ENCODE peak calls at places on chromosome 3, in four cellular contexts. One of them, this sample, is unnamed.

GRCh38 chr3:134869153-134869726 is 74.2 kb downstream of the EPHB1 start:
- DNase-seq in endothelial cell: no peak
- DNase-seq in NCI-H446 treated with DMSO at 0.1 percent for 48 hours: no peak
- DNase-seq in naive thymus-derived CD4-positive, alpha-beta T cell: no peak
- DNase-seq in this sample: no peak

GRCh38 chr3:28348286-28348636 is 260 bp upstream of the ZCWPW2 start:
- DNase-seq in endothelial cell: no peak
- DNase-seq in NCI-H446 treated with DMSO at 0.1 percent for 48 hours: no peak
- DNase-seq in naive thymus-derived CD4-positive, alpha-beta T cell: no peak
- DNase-seq in this sample: no peak

GRCh38 chr3:191350389-191351090 is 20.2 kb upstream of the UTS2B start:
- DNase-seq in endothelial cell: no peak
- DNase-seq in NCI-H446 treated with DMSO at 0.1 percent for 48 hours: no peak
- DNase-seq in naive thymus-derived CD4-positive, alpha-beta T cell: no peak
- DNase-seq in this sample: no peak

GRCh38 chr3:13022348-13023250 is 50.6 kb downstream of the IQSEC1 start:
- DNase-seq in endothelial cell: no peak
- DNase-seq in NCI-H446 treated with DMSO at 0.1 percent for 48 hours: peak; percentile 45
- DNase-seq in naive thymus-derived CD4-positive, alpha-beta T cell: no peak
- DNase-seq in this sample: no peak

GRCh38 chr3:162139841-162140240 is 643.2 kb downstream of the OTOL1 start:
- DNase-seq in endothelial cell: no peak
- DNase-seq in NCI-H446 treated with DMSO at 0.1 percent for 48 hours: no peak
- DNase-seq in naive thymus-derived CD4-positive, alpha-beta T cell: no peak
- DNase-seq in this sample: no peak

GRCh38 chr3:134373942-134374790 is at the start of gene AMOTL2:
- DNase-seq in endothelial cell: peak; percentile 87
- DNase-seq in NCI-H446 treated with DMSO at 0.1 percent for 48 hours: peak; percentile 70
- DNase-seq in naive thymus-derived CD4-positive, alpha-beta T cell: no peak
- DNase-seq in this sample: no peak

GRCh38 chr3:79564192-79564591 is 203.6 kb downstream of the ROBO1 start:
- DNase-seq in endothelial cell: no peak
- DNase-seq in NCI-H446 treated with DMSO at 0.1 percent for 48 hours: no peak
- DNase-seq in naive thymus-derived CD4-positive, alpha-beta T cell: no peak
- DNase-seq in this sample: no peak

GRCh38 chr3:36132214-36132613 is 248.1 kb upstream of the STAC start:
- DNase-seq in endothelial cell: no peak
- DNase-seq in NCI-H446 treated with DMSO at 0.1 percent for 48 hours: no peak
- DNase-seq in naive thymus-derived CD4-positive, alpha-beta T cell: no peak
- DNase-seq in this sample: no peak

GRCh38 chr3:192802957-192803899 is 75.9 kb upstream of the FGF12 start:
- DNase-seq in endothelial cell: no peak
- DNase-seq in NCI-H446 treated with DMSO at 0.1 percent for 48 hours: peak; percentile 42
- DNase-seq in naive thymus-derived CD4-positive, alpha-beta T cell: no peak
- DNase-seq in this sample: no peak

GRCh38 chr3:72329354-72329753 is 518.9 kb downstream of the SHQ1 start:
- DNase-seq in endothelial cell: no peak
- DNase-seq in NCI-H446 treated with DMSO at 0.1 percent for 48 hours: no peak
- DNase-seq in naive thymus-derived CD4-positive, alpha-beta T cell: no peak
- DNase-seq in this sample: no peak

GRCh38 chr3:135753506-135753905 is 212.0 kb upstream of the PPP2R3A start:
- DNase-seq in endothelial cell: no peak
- DNase-seq in NCI-H446 treated with DMSO at 0.1 percent for 48 hours: no peak
- DNase-seq in naive thymus-derived CD4-positive, alpha-beta T cell: no peak
- DNase-seq in this sample: no peak

GRCh38 chr3:15750879-15751278 is 46.9 kb downstream of the ANKRD28 start:
- DNase-seq in endothelial cell: no peak
- DNase-seq in NCI-H446 treated with DMSO at 0.1 percent for 48 hours: no peak
- DNase-seq in naive thymus-derived CD4-positive, alpha-beta T cell: no peak
- DNase-seq in this sample: no peak

GRCh38 chr3:122988507-122988906 is 39.1 kb downstream of the SEMA5B start:
- DNase-seq in endothelial cell: no peak
- DNase-seq in NCI-H446 treated with DMSO at 0.1 percent for 48 hours: no peak
- DNase-seq in naive thymus-derived CD4-positive, alpha-beta T cell: no peak
- DNase-seq in this sample: no peak

GRCh38 chr3:12342151-12342550 is 53.3 kb downstream of the PPARG start:
- DNase-seq in endothelial cell: no peak
- DNase-seq in NCI-H446 treated with DMSO at 0.1 percent for 48 hours: no peak
- DNase-seq in naive thymus-derived CD4-positive, alpha-beta T cell: no peak
- DNase-seq in this sample: no peak

GRCh38 chr3:35295875-35296274 is 343.4 kb upstream of the ARPP21 start:
- DNase-seq in endothelial cell: no peak
- DNase-seq in NCI-H446 treated with DMSO at 0.1 percent for 48 hours: no peak
- DNase-seq in naive thymus-derived CD4-positive, alpha-beta T cell: no peak
- DNase-seq in this sample: no peak

GRCh38 chr3:151091685-151092352 is 6.4 kb downstream of the MED12L start:
- DNase-seq in endothelial cell: no peak
- DNase-seq in NCI-H446 treated with DMSO at 0.1 percent for 48 hours: no peak
- DNase-seq in naive thymus-derived CD4-positive, alpha-beta T cell: no peak
- DNase-seq in this sample: no peak

GRCh38 chr3:13484861-13485590 is 4.9 kb downstream of the HDAC11 start:
- DNase-seq in endothelial cell: no peak
- DNase-seq in NCI-H446 treated with DMSO at 0.1 percent for 48 hours: no peak
- DNase-seq in naive thymus-derived CD4-positive, alpha-beta T cell: no peak
- DNase-seq in this sample: no peak

GRCh38 chr3:99938270-99938955 is 120.8 kb downstream of the CMSS1 start:
- DNase-seq in endothelial cell: no peak
- DNase-seq in NCI-H446 treated with DMSO at 0.1 percent for 48 hours: peak; percentile 11
- DNase-seq in naive thymus-derived CD4-positive, alpha-beta T cell: no peak
- DNase-seq in this sample: no peak

GRCh38 chr3:45981321-45982038 is 14.1 kb downstream of the FYCO1 start:
- DNase-seq in endothelial cell: no peak
- DNase-seq in NCI-H446 treated with DMSO at 0.1 percent for 48 hours: no peak
- DNase-seq in naive thymus-derived CD4-positive, alpha-beta T cell: no peak
- DNase-seq in this sample: no peak

GRCh38 chr3:9736831-9737230 is 5.3 kb downstream of the BRPF1 start:
- DNase-seq in endothelial cell: no peak
- DNase-seq in NCI-H446 treated with DMSO at 0.1 percent for 48 hours: no peak
- DNase-seq in naive thymus-derived CD4-positive, alpha-beta T cell: no peak
- DNase-seq in this sample: no peak

GRCh38 chr3:187963677-187964385 is 190.1 kb upstream of the LPP start:
- DNase-seq in endothelial cell: no peak
- DNase-seq in NCI-H446 treated with DMSO at 0.1 percent for 48 hours: peak; percentile 23
- DNase-seq in naive thymus-derived CD4-positive, alpha-beta T cell: no peak
- DNase-seq in this sample: no peak